ENCODE peak calls at places on chromosome 15, in ten cellular contexts. W is neural progenitor cell; D is A673; E is cardiac muscle cell; T is CD8-positive, alpha-beta T cell; Z is brain microvascular endothelial cell; J is AG10803; O is upper lobe of right lung; G is IMR-90; N is OCI-LY7. F is an unnamed sample.

GRCh38 chr15:52146776-52147175 is 34.2 kb upstream of the BCL2L10 start:
- DNase-seq in W (no peak), D (no peak), E (no peak), T (no peak), Z (no peak), J (peak; percentile 65), O (no peak), G (peak; percentile 44), N (no peak), F (no peak)

GRCh38 chr15:39580630-39581500 is at the start of gene THBS1:
- DNase-seq in W (peak; percentile 95), D (peak; percentile 47), E (peak; percentile 92), T (no peak), Z (peak; percentile 94), J (peak; percentile 99), O (peak; percentile 94), G (peak; percentile 95), N (no peak), F (peak; percentile 40)

GRCh38 chr15:58724471-58724870 is 25.0 kb downstream of the ADAM10 start:
- DNase-seq in W (no peak), D (no peak), E (peak; percentile 61), T (no peak), Z (peak; percentile 37), J (peak; percentile 28), O (no peak), G (peak; percentile 79), N (peak; percentile 67), F (peak; percentile 72)

GRCh38 chr15:74622758-74623157 is 7.1 kb downstream of the CLK3 start:
- DNase-seq in W (no peak), D (no peak), E (no peak), T (no peak), Z (no peak), J (no peak), O (no peak), G (no peak), N (no peak), F (no peak)

GRCh38 chr15:39795486-39795885 is 12.8 kb upstream of the FSIP1 start:
- DNase-seq in W (no peak), D (no peak), E (no peak), T (no peak), Z (no peak), J (no peak), O (no peak), G (no peak), N (no peak), F (peak; percentile 18)

GRCh38 chr15:60591491-60592385 is 112.8 kb upstream of the ICE2 start:
- DNase-seq in W (peak; percentile 79), D (peak; percentile 19), E (peak; percentile 81), T (peak; percentile 17), Z (no peak), J (peak; percentile 22), O (peak; percentile 82), G (no peak), N (peak; percentile 27), F (peak; percentile 56)

GRCh38 chr15:71807691-71808091 is 2.7 kb upstream of the NR2E3 start:
- DNase-seq in W (peak; percentile 32), D (peak; percentile 32), E (no peak), T (no peak), Z (no peak), J (peak; percentile 9), O (no peak), G (peak; percentile 33), N (no peak), F (no peak)

GRCh38 chr15:51083641-51084040 is 11.1 kb downstream of the TNFAIP8L3 start:
- DNase-seq in W (no peak), D (no peak), E (no peak), T (no peak), Z (no peak), J (no peak), O (no peak), G (no peak), N (no peak), F (no peak)

GRCh38 chr15:94607176-94607654 is 375.9 kb downstream of the MCTP2 start:
- DNase-seq in W (no peak), D (peak; percentile 93), E (no peak), T (no peak), Z (no peak), J (no peak), O (no peak), G (no peak), N (peak; percentile 21), F (no peak)

GRCh38 chr15:62539236-62539635 is 374.2 kb upstream of the C2CD4B start:
- DNase-seq in W (no peak), D (no peak), E (no peak), T (no peak), Z (no peak), J (no peak), O (no peak), G (no peak), N (no peak), F (no peak)

GRCh38 chr15:33454996-33455395 is 144.2 kb downstream of the RYR3 start:
- DNase-seq in W (no peak), D (no peak), E (no peak), T (no peak), Z (no peak), J (no peak), O (no peak), G (no peak), N (no peak), F (no peak)

GRCh38 chr15:73338606-73339388 is 30.0 kb downstream of the HCN4 start:
- DNase-seq in W (no peak), D (no peak), E (no peak), T (no peak), Z (no peak), J (no peak), O (no peak), G (no peak), N (no peak), F (no peak)

GRCh38 chr15:40297356-40297755 is 10.4 kb downstream of the PLCB2 start:
- DNase-seq in W (no peak), D (no peak), E (no peak), T (no peak), Z (no peak), J (no peak), O (no peak), G (no peak), N (no peak), F (no peak)

GRCh38 chr15:60787737-60788513 is 309.0 kb upstream of the ICE2 start:
- DNase-seq in W (no peak), D (no peak), E (no peak), T (no peak), Z (peak; percentile 33), J (no peak), O (no peak), G (no peak), N (peak; percentile 9), F (peak; percentile 54)

GRCh38 chr15:90599116-90599515 is 69.4 kb downstream of the CRTC3 start:
- DNase-seq in W (no peak), D (no peak), E (no peak), T (no peak), Z (no peak), J (no peak), O (no peak), G (no peak), N (no peak), F (no peak)

DNA sequence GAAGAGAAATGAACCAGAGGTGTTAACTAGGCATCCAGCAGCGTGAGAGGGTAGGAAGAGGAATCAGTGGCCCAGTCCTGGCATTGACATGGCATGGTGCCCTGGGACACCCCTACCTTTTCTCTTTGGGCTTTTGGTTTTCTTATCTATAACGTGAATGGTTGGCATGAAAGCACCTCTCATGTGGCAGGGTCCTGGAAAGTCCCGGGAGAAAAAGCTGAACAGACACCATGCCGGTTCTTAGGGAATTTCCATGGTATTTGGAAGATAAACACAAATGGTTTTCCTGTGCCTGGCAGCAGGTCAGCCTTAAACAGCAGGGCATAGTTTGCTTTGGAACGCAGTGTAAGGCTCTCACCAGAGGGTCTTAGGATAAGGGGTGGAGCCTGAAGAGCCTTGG is 15.4 kb downstream of the ARNT2 start:
- DNase-seq in W (no peak), D (no peak), E (no peak), T (no peak), Z (no peak), J (no peak), O (no peak), G (peak; percentile 77), N (no peak), F (peak; percentile 30)
- TF ChIP-seq CTCF in W (no peak), D (no peak), E (no peak), T (no peak), Z (no peak), J (no peak), O (no peak), G (no peak), N (no peak), F (no peak)

DNA sequence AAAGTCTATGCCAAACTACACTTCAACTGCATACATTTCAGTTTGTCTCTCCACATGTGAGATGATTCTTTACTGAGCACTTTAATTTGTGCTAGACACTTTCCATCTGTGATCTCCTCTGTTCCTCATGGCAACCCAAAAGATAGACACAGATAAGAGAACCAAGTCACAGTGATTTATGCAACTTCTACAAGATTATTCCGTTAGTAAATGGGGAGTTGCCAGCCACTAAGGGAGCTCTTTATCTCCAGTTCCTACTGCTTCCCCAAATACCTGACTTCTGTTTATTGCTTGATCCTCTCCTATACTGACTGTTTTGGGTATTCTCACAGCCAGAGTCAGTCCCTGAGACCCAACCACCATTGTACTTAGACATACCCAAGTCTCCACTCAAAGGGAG is 24.1 kb upstream of the AKAP13 start:
- DNase-seq in W (no peak), D (peak; percentile 50), E (no peak), T (no peak), Z (no peak), J (no peak), O (no peak), G (no peak), N (no peak), F (no peak)
- H3K4me3 ChIP-seq in W (no peak overlapping the region), D (no peak overlapping the region), E (no peak overlapping the region), T (no peak overlapping the region), Z (no peak overlapping the region), J (no peak overlapping the region), O (no peak overlapping the region), G (no peak overlapping the region), N (no peak overlapping the region), F (no peak overlapping the region)

DNA sequence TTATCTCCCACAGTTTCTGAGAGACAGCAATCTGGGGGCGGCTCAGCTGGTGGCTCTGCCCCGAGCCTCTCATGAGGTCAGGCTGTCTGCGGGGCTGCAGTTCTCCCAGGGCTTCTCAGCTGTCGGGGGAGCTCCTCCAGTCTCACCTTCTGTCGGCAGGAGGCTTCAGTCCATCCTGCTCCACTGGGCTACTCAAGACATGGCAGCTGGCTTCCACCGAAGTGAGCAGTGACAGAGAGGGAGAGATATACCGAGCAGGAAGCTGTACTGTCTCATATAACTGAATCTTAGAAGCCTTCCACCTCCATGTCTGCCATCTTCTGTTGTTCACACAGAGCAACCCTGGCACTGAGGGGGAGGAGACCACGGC is 72.7 kb upstream of the ITGA11 start:
- DNase-seq in W (no peak), D (no peak), E (no peak), T (no peak), Z (no peak), J (no peak), O (no peak), G (peak; percentile 10), N (no peak), F (no peak)
- TF ChIP-seq CTCF in W (no peak), D (no peak), E (no peak), T (no peak), Z (peak; percentile 6), J (no peak), O (no peak), G (no peak), N (no peak), F (no peak)

DNA sequence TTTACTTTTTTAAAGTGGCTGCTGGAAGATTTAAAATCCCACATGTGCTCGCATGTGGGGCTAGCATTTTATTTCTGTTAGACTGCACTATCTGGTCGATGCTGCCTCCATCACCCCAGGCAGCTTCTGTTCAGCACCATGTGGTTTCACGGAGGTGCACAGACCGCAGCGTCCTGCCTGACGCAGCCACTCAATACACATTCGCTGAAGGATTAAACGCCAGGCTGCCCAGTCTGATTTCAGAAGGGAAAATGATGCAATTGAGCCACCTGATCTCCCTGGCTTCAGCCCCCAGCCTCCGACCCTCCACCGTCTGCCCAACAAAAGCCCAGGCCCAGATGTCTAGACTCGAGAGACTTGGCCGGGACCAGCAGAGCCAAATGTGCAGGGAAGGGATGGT is 84.5 kb downstream of the MEGF11 start:
- DNase-seq in W (no peak), D (no peak), E (no peak), T (no peak), Z (no peak), J (no peak), O (no peak), G (no peak), N (peak; percentile 92), F (no peak)
- H3K4me3 ChIP-seq in W (no peak overlapping the region), D (no peak overlapping the region), E (no peak overlapping the region), T (no peak overlapping the region), Z (no peak overlapping the region), J (no peak overlapping the region), O (no peak overlapping the region), G (no peak overlapping the region), N (peak overlapping the region; percentile 13), F (no peak overlapping the region)